ENCODE peak calls at places on chromosomes 3 and 15, in four cellular contexts. One of them, this sample, is unnamed.

GRCh38 chr3:87333393-87333892 is 57.1 kb upstream of the POU1F1 start:
- DNase-seq in testis: no peak
- DNase-seq in aorta: no peak
- DNase-seq in stomach: no peak
- DNase-seq in this sample: no peak

GRCh38 chr3:117168896-117169295 is 459.3 kb downstream of the TUSC7 start:
- DNase-seq in stomach: no peak
- DNase-seq in aorta: no peak
- DNase-seq in testis: no peak
- DNase-seq in this sample: no peak

GRCh38 chr3:186425788-186426730 is 64.0 kb upstream of the DGKG start:
- DNase-seq in aorta: no peak
- DNase-seq in testis: no peak
- DNase-seq in stomach: no peak
- DNase-seq in this sample: no peak

GRCh38 chr3:102089904-102090492 is 240.7 kb downstream of the NFKBIZ start:
- DNase-seq in aorta: no peak
- DNase-seq in testis: no peak
- DNase-seq in stomach: no peak
- DNase-seq in this sample: no peak

GRCh38 chr3:83946554-83946953 is 1012.2 kb upstream of the CADM2 start:
- DNase-seq in testis: no peak
- DNase-seq in aorta: no peak
- DNase-seq in stomach: no peak
- DNase-seq in this sample: no peak

GRCh38 chr15:55230051-55230670 is 33.4 kb upstream of the RSL24D1 start:
- DNase-seq in stomach: peak; percentile 35
- DNase-seq in testis: no peak
- DNase-seq in aorta: no peak
- DNase-seq in this sample: no peak

GRCh38 chr3:27844052-27844675 is 122.0 kb upstream of the EOMES start:
- DNase-seq in testis: no peak
- DNase-seq in aorta: no peak
- DNase-seq in stomach: no peak
- DNase-seq in this sample: no peak

GRCh38 chr15:43998607-43999006 is 171.8 kb downstream of the WDR76 start:
- DNase-seq in stomach: no peak
- DNase-seq in testis: peak; percentile 55
- DNase-seq in aorta: no peak
- DNase-seq in this sample: no peak

GRCh38 chr3:4228295-4228694 is 74.9 kb upstream of the SETMAR start:
- DNase-seq in aorta: no peak
- DNase-seq in stomach: no peak
- DNase-seq in testis: no peak
- DNase-seq in this sample: no peak

GRCh38 chr3:45881031-45882022 is 5.0 kb upstream of the CCR9 start:
- DNase-seq in testis: no peak
- DNase-seq in stomach: no peak
- DNase-seq in aorta: no peak
- DNase-seq in this sample: no peak

GRCh38 chr3:9903238-9903624 is 583 bp downstream of the IL17RE start:
- DNase-seq in stomach: no peak
- DNase-seq in testis: no peak
- DNase-seq in aorta: peak; percentile 58
- DNase-seq in this sample: no peak

GRCh38 chr15:59029554-59029953 is 42.1 kb downstream of the RNF111 start:
- DNase-seq in aorta: no peak
- DNase-seq in testis: no peak
- DNase-seq in stomach: no peak
- DNase-seq in this sample: no peak

GRCh38 chr15:35495075-35495474 is 50.9 kb downstream of the DPH6 start:
- DNase-seq in stomach: no peak
- DNase-seq in aorta: no peak
- DNase-seq in testis: no peak
- DNase-seq in this sample: no peak

GRCh38 chr15:57849332-57849731 is 142.8 kb downstream of the POLR2M start:
- DNase-seq in stomach: no peak
- DNase-seq in testis: no peak
- DNase-seq in aorta: no peak
- DNase-seq in this sample: no peak

GRCh38 chr3:192571197-192571791 is 156.0 kb downstream of the FGF12 start:
- DNase-seq in testis: peak; percentile 45
- DNase-seq in aorta: peak; percentile 73
- DNase-seq in stomach: peak; percentile 54
- DNase-seq in this sample: peak; percentile 56

GRCh38 chr3:192566706-192567290 is 160.5 kb downstream of the FGF12 start:
- DNase-seq in stomach: peak; percentile 84
- DNase-seq in aorta: peak; percentile 78
- DNase-seq in testis: peak; percentile 92
- DNase-seq in this sample: peak; percentile 72

GRCh38 chr3:192573240-192573639 is 154.1 kb downstream of the FGF12 start:
- DNase-seq in stomach: no peak
- DNase-seq in testis: no peak
- DNase-seq in aorta: no peak
- DNase-seq in this sample: no peak

GRCh38 chr3:192570757-192571156 is 156.6 kb downstream of the FGF12 start:
- DNase-seq in aorta: no peak
- DNase-seq in stomach: no peak
- DNase-seq in testis: no peak
- DNase-seq in this sample: no peak

DNA sequence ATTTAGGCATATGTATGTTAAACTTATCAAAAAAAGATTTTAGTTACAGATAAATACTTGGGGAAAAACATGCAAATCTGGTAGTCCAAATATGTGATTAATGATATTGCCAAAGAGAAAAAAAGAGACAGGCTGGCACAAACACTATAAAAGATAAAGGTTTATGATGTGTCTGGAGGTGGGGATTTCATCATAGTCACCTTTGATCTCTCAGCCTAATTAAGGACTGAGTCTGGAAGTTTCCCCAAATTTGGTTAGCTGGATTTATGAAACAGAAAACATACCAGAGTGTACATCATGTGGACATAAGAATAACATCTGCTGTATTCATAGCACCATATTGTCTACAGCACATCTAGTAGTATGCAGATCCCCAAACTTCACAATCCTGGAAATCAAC is 157.0 kb downstream of the FGF12 start:
- DNase-seq in testis: no peak
- DNase-seq in aorta: no peak
- DNase-seq in stomach: no peak
- DNase-seq in this sample: no peak
- H3K4me1 ChIP-seq in testis: no peaks in the 10 kb centered on the region
- H3K4me1 ChIP-seq in aorta: no peaks in the 10 kb centered on the region
- H3K4me1 ChIP-seq in stomach: peaks cover 5% of the 10 kb centered on the region
- H3K4me1 ChIP-seq in this sample: no peaks in the 10 kb centered on the region

GRCh38 chr3:129018751-129019150 is 17.6 kb downstream of the EFCC1 start:
- DNase-seq in aorta: no peak
- DNase-seq in stomach: no peak
- DNase-seq in testis: no peak
- DNase-seq in this sample: no peak
- H3K4me1 ChIP-seq in aorta: no peaks in the 10 kb centered on the region
- H3K4me1 ChIP-seq in stomach: peaks cover 13% of the 10 kb centered on the region
- H3K4me1 ChIP-seq in testis: peaks cover 6% of the 10 kb centered on the region
- H3K4me1 ChIP-seq in this sample: no peaks in the 10 kb centered on the region

GRCh38 chr15:77494073-77494472 is 73.4 kb downstream of the HMG20A start:
- DNase-seq in stomach: no peak
- DNase-seq in testis: no peak
- DNase-seq in aorta: no peak
- DNase-seq in this sample: no peak
- H3K4me1 ChIP-seq in stomach: peaks cover 26% of the 10 kb centered on the region
- H3K4me1 ChIP-seq in testis: peaks cover 45% of the 10 kb centered on the region
- H3K4me1 ChIP-seq in aorta: no peaks in the 10 kb centered on the region
- H3K4me1 ChIP-seq in this sample: peaks cover 13% of the 10 kb centered on the region

GRCh38 chr3:57135964-57136363 is 29.2 kb downstream of the IL17RD start:
- DNase-seq in stomach: no peak
- DNase-seq in testis: no peak
- DNase-seq in aorta: no peak
- DNase-seq in this sample: no peak

GRCh38 chr3:57128863-57129602 is 36.1 kb downstream of the IL17RD start:
- DNase-seq in aorta: no peak
- DNase-seq in stomach: no peak
- DNase-seq in testis: peak; percentile 13
- DNase-seq in this sample: no peak

GRCh38 chr3:57127849-57128566 is 37.1 kb downstream of the IL17RD start:
- DNase-seq in testis: peak; percentile 14
- DNase-seq in stomach: no peak
- DNase-seq in aorta: no peak
- DNase-seq in this sample: peak; percentile 77

GRCh38 chr3:57130426-57131209 is 34.5 kb downstream of the IL17RD start:
- DNase-seq in stomach: no peak
- DNase-seq in aorta: no peak
- DNase-seq in testis: peak; percentile 55
- DNase-seq in this sample: no peak

DNA sequence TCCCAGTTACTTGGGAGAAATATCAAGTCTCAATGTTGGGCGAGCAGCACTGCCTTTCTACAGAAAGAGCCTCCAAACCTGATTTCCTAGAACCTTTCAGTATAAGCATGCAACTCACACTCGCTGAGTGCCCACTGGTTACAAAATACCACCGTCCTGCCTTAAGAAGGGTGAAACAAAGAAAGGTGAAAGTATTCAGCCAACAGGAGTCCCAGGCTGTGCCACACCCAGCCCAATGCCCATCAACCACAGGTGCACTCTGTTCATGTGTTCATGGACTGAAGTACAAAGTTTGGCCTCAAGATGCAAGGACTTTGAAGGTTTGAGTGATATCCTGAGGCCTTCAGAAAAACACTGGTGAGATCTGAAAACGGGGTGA is 34.0 kb downstream of the IL17RD start:
- DNase-seq in aorta: no peak
- DNase-seq in stomach: no peak
- DNase-seq in testis: no peak
- DNase-seq in this sample: no peak
- H3K4me1 ChIP-seq in aorta: no peaks in the 10 kb centered on the region
- H3K4me1 ChIP-seq in stomach: no peaks in the 10 kb centered on the region
- H3K4me1 ChIP-seq in testis: peaks cover 15% of the 10 kb centered on the region
- H3K4me1 ChIP-seq in this sample: peaks cover 2% of the 10 kb centered on the region

DNA sequence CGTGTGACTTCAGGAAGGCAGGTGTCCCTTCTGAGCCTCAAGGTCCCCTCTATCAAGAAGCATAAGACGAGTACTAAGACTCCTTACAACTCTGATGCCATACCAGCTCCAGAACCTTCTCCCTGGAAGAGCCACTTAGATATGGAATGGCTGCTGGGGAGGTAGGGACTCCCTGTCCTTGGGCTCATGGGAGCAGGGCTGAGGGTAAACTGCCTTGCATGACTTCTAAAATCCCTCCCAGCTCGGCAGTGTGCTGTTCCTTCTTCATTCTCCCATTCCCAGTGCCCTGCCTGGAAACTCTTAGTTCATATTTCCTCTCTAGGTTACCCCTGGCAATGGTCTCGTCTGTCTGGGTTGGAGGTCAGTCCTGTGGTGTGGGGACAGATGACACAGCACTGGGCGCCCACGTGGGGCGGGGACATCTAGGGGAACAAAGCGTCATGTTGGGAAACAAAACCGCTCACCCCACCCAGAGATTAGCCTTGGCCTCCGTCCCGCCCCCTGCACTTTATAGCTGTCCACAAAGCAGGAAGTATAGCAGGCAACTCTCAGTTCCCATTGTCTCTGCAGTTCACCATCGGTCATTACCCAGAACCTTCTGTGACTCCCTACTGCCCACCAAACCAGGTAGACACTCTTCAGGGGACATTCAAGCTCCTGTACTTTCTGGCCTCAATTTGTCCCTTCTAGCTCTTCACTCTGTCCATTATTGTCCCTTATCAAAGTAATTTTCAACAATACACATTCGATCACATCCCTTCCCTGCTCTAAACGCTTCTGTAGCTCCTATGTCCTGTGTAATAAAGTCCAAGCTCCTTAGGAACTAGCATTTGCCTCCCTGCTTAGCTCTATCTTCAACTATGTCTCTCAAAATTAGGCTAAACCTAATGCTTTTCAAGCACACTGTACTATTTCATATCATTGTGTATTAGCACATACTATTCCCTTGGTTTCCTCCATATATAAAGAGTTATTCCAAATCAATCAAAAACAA is 73.8 kb downstream of the IQSEC1 start:
- DNase-seq in testis: peak; percentile 67
- DNase-seq in stomach: peak; percentile 85
- DNase-seq in aorta: peak; percentile 96
- DNase-seq in this sample: no peak
- H3K4me1 ChIP-seq in testis: peaks cover 3% of the 10 kb centered on the region
- H3K4me1 ChIP-seq in stomach: peaks cover 3% of the 10 kb centered on the region
- H3K4me1 ChIP-seq in aorta: no peaks in the 10 kb centered on the region
- H3K4me1 ChIP-seq in this sample: no peaks in the 10 kb centered on the region

This sample was measured in uterus.